ENCODE peak calls at places on chromosomes 16 and 17, in seven cellular contexts. One of them, this sample, is unnamed.

GRCh38 chr16:74738134-74738541 is 36.5 kb downstream of the FA2H start:
- DNase-seq in breast epithelium: no peak
- DNase-seq in testis: no peak
- DNase-seq in cardiac fibroblast: no peak
- DNase-seq in GM23248: peak
- DNase-seq in A673: no peak
- DNase-seq in stomach: peak
- DNase-seq in this sample: no peak

GRCh38 chr17:63446981-63447687 is 1.0 kb upstream of the CYB561 start:
- DNase-seq in A673: no peak
- DNase-seq in testis: peak
- DNase-seq in breast epithelium: no peak
- DNase-seq in stomach: peak
- DNase-seq in GM23248: no peak
- DNase-seq in cardiac fibroblast: peak
- DNase-seq in this sample: no peak

GRCh38 chr16:67404740-67405226 is 11.5 kb upstream of the TPPP3 start:
- DNase-seq in breast epithelium: peak
- DNase-seq in GM23248: no peak
- DNase-seq in cardiac fibroblast: no peak
- DNase-seq in stomach: peak
- DNase-seq in testis: no peak
- DNase-seq in A673: no peak
- DNase-seq in this sample: no peak

GRCh38 chr17:76166168-76166567 is 25.1 kb upstream of the FOXJ1 start:
- DNase-seq in stomach: no peak
- DNase-seq in testis: peak
- DNase-seq in GM23248: peak
- DNase-seq in breast epithelium: no peak
- DNase-seq in cardiac fibroblast: peak
- DNase-seq in A673: no peak
- DNase-seq in this sample: no peak

GRCh38 chr17:82601447-82602000 is 46.7 kb downstream of the WDR45B start:
- DNase-seq in breast epithelium: no peak
- DNase-seq in A673: no peak
- DNase-seq in stomach: no peak
- DNase-seq in cardiac fibroblast: no peak
- DNase-seq in testis: no peak
- DNase-seq in GM23248: no peak
- DNase-seq in this sample: no peak

GRCh38 chr17:56148333-56148732 is 4.9 kb upstream of the ANKFN1 start:
- DNase-seq in GM23248: no peak
- DNase-seq in cardiac fibroblast: no peak
- DNase-seq in breast epithelium: no peak
- DNase-seq in A673: no peak
- DNase-seq in testis: no peak
- DNase-seq in stomach: no peak
- DNase-seq in this sample: no peak

GRCh38 chr17:66829386-66829864 is 5.5 kb upstream of the CACNG5 start:
- DNase-seq in testis: peak
- DNase-seq in GM23248: peak
- DNase-seq in A673: no peak
- DNase-seq in breast epithelium: no peak
- DNase-seq in stomach: peak
- DNase-seq in cardiac fibroblast: peak
- DNase-seq in this sample: no peak

GRCh38 chr16:2737238-2737605 is 15.2 kb upstream of the SRRM2 start:
- DNase-seq in testis: no peak
- DNase-seq in GM23248: no peak
- DNase-seq in A673: no peak
- DNase-seq in cardiac fibroblast: no peak
- DNase-seq in breast epithelium: no peak
- DNase-seq in stomach: no peak
- DNase-seq in this sample: no peak

GRCh38 chr16:69890114-69890890 is 60.8 kb upstream of the CLEC18A start:
- DNase-seq in stomach: peak
- DNase-seq in testis: peak
- DNase-seq in A673: peak
- DNase-seq in GM23248: peak
- DNase-seq in breast epithelium: peak
- DNase-seq in cardiac fibroblast: peak
- DNase-seq in this sample: peak

GRCh38 chr17:82767041-82767754 is 15.3 kb downstream of the TBCD start:
- DNase-seq in testis: peak
- DNase-seq in GM23248: peak
- DNase-seq in breast epithelium: no peak
- DNase-seq in cardiac fibroblast: peak
- DNase-seq in A673: peak
- DNase-seq in stomach: peak
- DNase-seq in this sample: no peak

GRCh38 chr17:56230660-56231059 is 77.4 kb downstream of the ANKFN1 start:
- DNase-seq in A673: peak
- DNase-seq in stomach: no peak
- DNase-seq in breast epithelium: no peak
- DNase-seq in GM23248: peak
- DNase-seq in testis: no peak
- DNase-seq in cardiac fibroblast: peak
- DNase-seq in this sample: no peak

GRCh38 chr16:70250748-70251650 is 741 bp downstream of the EXOSC6 start:
- DNase-seq in GM23248: peak
- DNase-seq in cardiac fibroblast: peak
- DNase-seq in A673: peak
- DNase-seq in stomach: peak
- DNase-seq in testis: peak
- DNase-seq in breast epithelium: no peak
- DNase-seq in this sample: no peak

GRCh38 chr17:39096435-39097158 is 54.8 kb downstream of the PLXDC1 start:
- DNase-seq in breast epithelium: no peak
- DNase-seq in A673: no peak
- DNase-seq in stomach: no peak
- DNase-seq in GM23248: no peak
- DNase-seq in testis: peak
- DNase-seq in cardiac fibroblast: peak
- DNase-seq in this sample: no peak

GRCh38 chr17:40561871-40562611 is 3.2 kb downstream of the CCR7 start:
- DNase-seq in GM23248: peak
- DNase-seq in cardiac fibroblast: no peak
- DNase-seq in A673: no peak
- DNase-seq in testis: no peak
- DNase-seq in breast epithelium: no peak
- DNase-seq in stomach: peak
- DNase-seq in this sample: no peak

GRCh38 chr17:1509255-1509943 is 7.0 kb downstream of the INPP5K start:
- DNase-seq in stomach: no peak
- DNase-seq in GM23248: no peak
- DNase-seq in testis: no peak
- DNase-seq in A673: no peak
- DNase-seq in breast epithelium: no peak
- DNase-seq in cardiac fibroblast: no peak
- DNase-seq in this sample: no peak

GRCh38 chr16:82395212-82395611 is 225.2 kb upstream of the MPHOSPH6 start:
- DNase-seq in GM23248: no peak
- DNase-seq in testis: no peak
- DNase-seq in stomach: no peak
- DNase-seq in breast epithelium: no peak
- DNase-seq in A673: no peak
- DNase-seq in cardiac fibroblast: no peak
- DNase-seq in this sample: no peak

GRCh38 chr17:81464586-81464985 is 48.0 kb downstream of the ACTG1 start:
- DNase-seq in GM23248: no peak
- DNase-seq in A673: no peak
- DNase-seq in stomach: no peak
- DNase-seq in testis: no peak
- DNase-seq in breast epithelium: no peak
- DNase-seq in cardiac fibroblast: no peak
- DNase-seq in this sample: no peak
- H3K4me3 ChIP-seq in GM23248: no peak
- H3K4me3 ChIP-seq in A673: no peak
- H3K4me3 ChIP-seq in stomach: no peak
- H3K4me3 ChIP-seq in testis: no peak
- H3K4me3 ChIP-seq in breast epithelium: no peak
- H3K4me3 ChIP-seq in cardiac fibroblast: no peak
- H3K4me3 ChIP-seq in this sample: no peak

DNA sequence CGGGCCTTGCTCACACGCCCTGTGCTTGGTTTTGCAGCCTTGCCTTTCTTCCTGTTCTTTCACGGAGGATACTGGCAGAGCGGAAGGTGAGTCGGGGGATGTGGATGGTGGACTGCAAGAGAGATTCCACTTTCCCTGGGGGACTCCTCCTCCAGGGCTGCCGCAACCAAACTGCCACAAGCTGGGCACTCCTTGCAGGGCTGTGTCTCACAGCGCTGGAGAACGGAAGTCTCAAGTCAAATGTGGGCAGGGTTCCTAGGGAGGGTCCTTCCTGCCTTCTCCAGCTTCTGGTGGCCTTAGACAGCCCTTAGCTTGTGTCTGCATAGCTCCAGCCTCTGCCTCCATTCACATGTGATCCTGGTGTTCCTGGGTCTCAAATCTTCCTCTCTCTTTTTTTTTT is 11.4 kb upstream of the BIRC5 start:
- DNase-seq in A673: no peak
- DNase-seq in cardiac fibroblast: no peak
- DNase-seq in GM23248: no peak
- DNase-seq in breast epithelium: no peak
- DNase-seq in stomach: no peak
- DNase-seq in testis: no peak
- DNase-seq in this sample: no peak
- H3K4me3 ChIP-seq in A673: no peak
- H3K4me3 ChIP-seq in cardiac fibroblast: no peak
- H3K4me3 ChIP-seq in GM23248: no peak
- H3K4me3 ChIP-seq in breast epithelium: no peak
- H3K4me3 ChIP-seq in stomach: no peak
- H3K4me3 ChIP-seq in testis: no peak
- H3K4me3 ChIP-seq in this sample: no peak

DNA sequence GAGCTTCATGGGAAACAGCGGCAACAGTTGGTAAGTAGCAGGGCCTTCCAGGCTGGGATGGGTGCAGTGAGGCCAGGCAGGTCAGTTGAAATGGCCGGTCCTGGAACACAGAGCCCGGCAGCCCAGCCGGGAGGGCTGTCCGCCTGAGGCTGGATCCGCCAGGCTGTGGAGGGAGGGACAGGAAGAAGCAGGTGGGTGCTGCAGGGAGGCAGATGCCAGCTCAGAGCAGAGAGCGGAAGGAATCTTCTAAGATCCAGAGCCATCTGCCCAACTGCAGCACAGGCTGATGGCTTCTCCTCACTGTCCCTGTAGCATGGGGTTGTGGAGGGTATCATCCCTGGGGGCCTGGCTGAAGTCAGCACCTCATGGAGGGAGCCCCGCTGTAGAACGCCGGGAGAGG is 609 bp downstream of the RNF112 start:
- DNase-seq in testis: no peak
- DNase-seq in GM23248: peak
- DNase-seq in breast epithelium: no peak
- DNase-seq in stomach: no peak
- DNase-seq in cardiac fibroblast: no peak
- DNase-seq in A673: no peak
- DNase-seq in this sample: no peak
- H3K4me3 ChIP-seq in testis: no peak
- H3K4me3 ChIP-seq in GM23248: peak
- H3K4me3 ChIP-seq in breast epithelium: peak
- H3K4me3 ChIP-seq in stomach: no peak
- H3K4me3 ChIP-seq in cardiac fibroblast: no peak
- H3K4me3 ChIP-seq in A673: no peak
- H3K4me3 ChIP-seq in this sample: no peak

GRCh38 chr16:83806721-83807120 is 1.1 kb upstream of the HSBP1 start:
- DNase-seq in cardiac fibroblast: no peak
- DNase-seq in breast epithelium: no peak
- DNase-seq in A673: no peak
- DNase-seq in GM23248: no peak
- DNase-seq in stomach: no peak
- DNase-seq in testis: no peak
- DNase-seq in this sample: no peak

GRCh38 chr16:83807710-83808572 is at the start of gene HSBP1:
- DNase-seq in GM23248: peak
- DNase-seq in cardiac fibroblast: peak
- DNase-seq in stomach: peak
- DNase-seq in A673: peak
- DNase-seq in testis: peak
- DNase-seq in breast epithelium: peak
- DNase-seq in this sample: peak

GRCh38 chr16:83808573-83809014 is 816 bp downstream of the HSBP1 start:
- DNase-seq in stomach: no peak
- DNase-seq in GM23248: peak
- DNase-seq in cardiac fibroblast: no peak
- DNase-seq in breast epithelium: no peak
- DNase-seq in testis: no peak
- DNase-seq in A673: no peak
- DNase-seq in this sample: no peak

GRCh38 chr16:83806036-83806435 is 1.7 kb upstream of the HSBP1 start:
- DNase-seq in stomach: no peak
- DNase-seq in GM23248: no peak
- DNase-seq in cardiac fibroblast: no peak
- DNase-seq in testis: no peak
- DNase-seq in breast epithelium: no peak
- DNase-seq in A673: no peak
- DNase-seq in this sample: no peak

DNA sequence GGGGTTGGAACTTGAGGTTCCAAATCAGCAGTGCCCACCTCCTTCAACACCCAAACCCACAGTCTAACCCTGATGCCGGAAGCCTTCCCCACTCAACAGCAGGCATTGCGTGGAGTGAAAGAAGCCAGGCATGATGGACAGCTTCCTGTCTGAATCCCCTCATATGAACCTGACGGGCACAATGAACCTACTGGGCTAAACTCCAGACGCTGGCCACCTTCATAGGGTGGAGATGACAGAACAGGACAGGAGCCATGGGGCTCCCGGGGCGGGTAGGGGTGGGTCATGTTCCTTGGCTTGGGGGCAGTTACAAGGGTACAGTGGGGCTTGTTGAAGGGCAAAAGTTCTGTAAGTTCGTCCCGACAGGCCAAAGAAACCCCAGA is 460 bp upstream of the HSBP1 start:
- DNase-seq in breast epithelium: no peak
- DNase-seq in stomach: no peak
- DNase-seq in testis: no peak
- DNase-seq in GM23248: no peak
- DNase-seq in A673: no peak
- DNase-seq in cardiac fibroblast: no peak
- DNase-seq in this sample: no peak
- H3K4me3 ChIP-seq in breast epithelium: peak
- H3K4me3 ChIP-seq in stomach: peak
- H3K4me3 ChIP-seq in testis: peak
- H3K4me3 ChIP-seq in GM23248: peak
- H3K4me3 ChIP-seq in A673: peak
- H3K4me3 ChIP-seq in cardiac fibroblast: no peak
- H3K4me3 ChIP-seq in this sample: peak

This sample was measured in thoracic aorta.